ENCODE peak calls at places on chromosome 1, in eight cellular contexts. H, O, E, K, Q, W, V and L are unnamed samples.

GRCh38 chr1:52474807-52475206 is 70.4 kb downstream of the PRPF38A start:
- DNase-seq in H (no peak), O (no peak), E (no peak), K (no peak), Q (no peak), W (no peak), V (no peak), L (no peak)

GRCh38 chr1:18411321-18411720 is 69.4 kb upstream of the KLHDC7A start:
- DNase-seq in H (no peak), O (no peak), E (no peak), K (no peak), Q (no peak), W (no peak), V (no peak), L (no peak)

GRCh38 chr1:172286629-172287076 is 133.8 kb upstream of the C1orf105 start:
- DNase-seq in H (no peak), O (no peak), E (no peak), K (peak; percentile 94), Q (peak; percentile 86), W (peak; percentile 42), V (peak; percentile 37), L (peak; percentile 59)

GRCh38 chr1:228345201-228345930 is 61.3 kb downstream of the TRIM11 start:
- DNase-seq in H (peak; percentile 11), O (no peak), E (no peak), K (no peak), Q (no peak), W (peak; percentile 14), V (no peak), L (no peak)

GRCh38 chr1:163656367-163656766 is 334.6 kb downstream of the NUF2 start:
- DNase-seq in H (no peak), O (no peak), E (no peak), K (no peak), Q (no peak), W (no peak), V (no peak), L (no peak)

GRCh38 chr1:79815115-79815514 is 808.6 kb upstream of the ADGRL4 start:
- DNase-seq in H (no peak), O (no peak), E (no peak), K (no peak), Q (no peak), W (no peak), V (no peak), L (no peak)

GRCh38 chr1:47448462-47449233 is 10.8 kb downstream of the FOXD2 start:
- DNase-seq in H (no peak), O (no peak), E (no peak), K (no peak), Q (no peak), W (no peak), V (no peak), L (no peak)

GRCh38 chr1:20160034-20160433 is 20.9 kb downstream of the PLA2G2F start:
- DNase-seq in H (no peak), O (no peak), E (no peak), K (peak; percentile 14), Q (no peak), W (no peak), V (no peak), L (no peak)

DNA sequence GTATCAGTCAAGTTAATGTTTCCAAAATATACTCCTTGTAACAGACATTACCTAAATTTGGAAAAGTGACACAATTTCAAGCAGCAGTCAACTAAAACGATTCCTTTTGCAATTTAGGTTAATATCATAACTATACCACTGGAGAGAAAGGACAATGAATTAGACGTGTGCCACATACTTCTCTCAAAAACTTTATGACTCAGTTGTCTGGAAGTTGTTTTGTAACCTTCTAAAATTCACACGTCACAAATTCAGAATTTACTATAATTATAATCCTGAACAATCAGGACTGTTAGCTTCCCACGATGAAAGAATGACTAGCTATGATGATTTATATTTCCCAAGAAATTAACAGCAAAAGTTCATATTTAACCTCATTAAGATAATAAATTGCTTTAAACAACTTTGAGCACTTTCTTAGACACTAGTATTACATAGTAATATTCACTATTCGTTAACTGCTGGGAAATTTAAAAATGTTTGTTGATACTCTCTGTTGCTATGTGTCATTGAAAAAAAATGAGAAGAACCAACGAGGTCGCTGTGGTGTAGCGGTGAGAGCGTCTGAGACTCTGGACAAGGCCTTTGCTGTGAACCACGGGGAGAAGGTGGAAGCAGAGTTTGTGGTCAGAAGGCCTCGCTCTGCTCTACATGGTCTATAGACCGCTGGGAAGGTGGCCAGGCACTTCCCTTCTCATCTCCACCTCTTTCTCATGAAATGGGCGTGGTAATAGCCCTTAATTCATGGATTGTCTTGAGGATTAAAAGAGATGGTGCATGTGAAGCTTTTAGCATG is 27.9 kb upstream of the BATF3 start:
- DNase-seq in H (no peak), O (no peak), E (no peak), K (peak; percentile 58), Q (peak; percentile 54), W (no peak), V (no peak), L (peak; percentile 20)
- H3K27ac ChIP-seq in H (no peak overlapping the region), O (no peak overlapping the region), E (no peak overlapping the region), K (no peak overlapping the region), Q (no peak overlapping the region), W (no peak overlapping the region), V (no peak overlapping the region), L (no peak overlapping the region)

GRCh38 chr1:17143760-17144159 is 24.5 kb upstream of the PADI2 start:
- DNase-seq in H (no peak), O (no peak), E (no peak), K (no peak), Q (no peak), W (no peak), V (no peak), L (no peak)

GRCh38 chr1:17149771-17150170 is 30.5 kb upstream of the PADI2 start:
- DNase-seq in H (no peak), O (no peak), E (no peak), K (no peak), Q (no peak), W (no peak), V (no peak), L (no peak)

GRCh38 chr1:17148950-17149608 is 29.8 kb upstream of the PADI2 start:
- DNase-seq in H (no peak), O (no peak), E (peak; percentile 58), K (peak; percentile 53), Q (no peak), W (no peak), V (no peak), L (no peak)
- H3K27ac ChIP-seq in H (no peak overlapping the region), O (no peak overlapping the region), E (no peak overlapping the region), K (no peak overlapping the region), Q (no peak overlapping the region), W (no peak overlapping the region), V (no peak overlapping the region), L (no peak overlapping the region)

GRCh38 chr1:197958438-197958837 is 41.3 kb downstream of the LHX9 start:
- DNase-seq in H (no peak), O (no peak), E (no peak), K (no peak), Q (no peak), W (no peak), V (no peak), L (no peak)

GRCh38 chr1:197951089-197951488 is 33.9 kb downstream of the LHX9 start:
- DNase-seq in H (no peak), O (no peak), E (no peak), K (no peak), Q (no peak), W (no peak), V (no peak), L (no peak)

GRCh38 chr1:197955486-197956394 is 38.6 kb downstream of the LHX9 start:
- DNase-seq in H (no peak), O (no peak), E (no peak), K (peak; percentile 88), Q (peak; percentile 65), W (no peak), V (no peak), L (no peak)

GRCh38 chr1:197951617-197952175 is 34.5 kb downstream of the LHX9 start:
- DNase-seq in H (no peak), O (no peak), E (no peak), K (no peak), Q (no peak), W (no peak), V (no peak), L (no peak)

DNA sequence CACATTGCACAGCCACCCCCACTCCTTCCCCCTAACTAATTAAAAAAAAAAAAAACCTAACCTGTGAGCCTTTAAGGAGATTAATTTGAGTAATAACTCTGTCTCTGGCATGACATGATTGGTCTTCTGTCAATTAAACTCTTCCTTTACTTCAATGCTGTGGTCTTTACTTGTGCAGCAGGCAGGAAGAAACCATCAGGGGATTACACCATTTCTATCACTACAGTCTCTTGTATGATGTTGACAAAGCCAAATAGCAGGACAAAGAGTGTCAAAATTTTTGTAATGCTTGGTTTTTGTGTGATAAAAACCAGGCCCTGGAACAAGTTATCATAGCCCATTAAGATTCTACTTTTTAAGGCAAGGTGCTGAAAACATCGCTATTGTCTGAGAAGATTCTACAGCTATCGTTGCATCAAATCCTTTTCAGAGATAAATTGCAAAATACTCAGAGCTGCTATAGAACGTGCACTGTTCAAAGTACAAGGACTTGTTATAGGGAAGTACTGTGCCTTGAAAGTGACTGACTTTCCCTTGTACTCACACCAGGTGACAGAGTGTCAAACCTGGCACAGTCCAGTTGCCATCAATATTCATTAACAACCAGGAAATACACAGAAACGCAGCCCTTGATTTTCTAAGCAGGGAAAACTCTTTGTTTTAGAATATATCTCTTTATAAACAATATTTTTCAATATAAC is 37.7 kb downstream of the LHX9 start:
- DNase-seq in H (no peak), O (no peak), E (no peak), K (peak; percentile 24), Q (no peak), W (no peak), V (no peak), L (no peak)
- H3K27ac ChIP-seq in H (no peak overlapping the region), O (no peak overlapping the region), E (no peak overlapping the region), K (no peak overlapping the region), Q (no peak overlapping the region), W (no peak overlapping the region), V (no peak overlapping the region), L (no peak overlapping the region)

GRCh38 chr1:53644496-53644895 is 94.5 kb downstream of the GLIS1 start:
- DNase-seq in H (no peak), O (peak; percentile 11), E (no peak), K (no peak), Q (no peak), W (no peak), V (no peak), L (no peak)

GRCh38 chr1:53643061-53643880 is 95.7 kb downstream of the GLIS1 start:
- DNase-seq in H (no peak), O (peak; percentile 21), E (no peak), K (no peak), Q (no peak), W (no peak), V (no peak), L (no peak)

GRCh38 chr1:53642607-53643006 is 96.4 kb downstream of the GLIS1 start:
- DNase-seq in H (no peak), O (peak; percentile 17), E (no peak), K (no peak), Q (no peak), W (no peak), V (no peak), L (no peak)

GRCh38 chr1:53644909-53645689 is 93.9 kb downstream of the GLIS1 start:
- DNase-seq in H (no peak), O (peak; percentile 20), E (no peak), K (peak; percentile 6), Q (peak; percentile 23), W (no peak), V (no peak), L (no peak)

DNA sequence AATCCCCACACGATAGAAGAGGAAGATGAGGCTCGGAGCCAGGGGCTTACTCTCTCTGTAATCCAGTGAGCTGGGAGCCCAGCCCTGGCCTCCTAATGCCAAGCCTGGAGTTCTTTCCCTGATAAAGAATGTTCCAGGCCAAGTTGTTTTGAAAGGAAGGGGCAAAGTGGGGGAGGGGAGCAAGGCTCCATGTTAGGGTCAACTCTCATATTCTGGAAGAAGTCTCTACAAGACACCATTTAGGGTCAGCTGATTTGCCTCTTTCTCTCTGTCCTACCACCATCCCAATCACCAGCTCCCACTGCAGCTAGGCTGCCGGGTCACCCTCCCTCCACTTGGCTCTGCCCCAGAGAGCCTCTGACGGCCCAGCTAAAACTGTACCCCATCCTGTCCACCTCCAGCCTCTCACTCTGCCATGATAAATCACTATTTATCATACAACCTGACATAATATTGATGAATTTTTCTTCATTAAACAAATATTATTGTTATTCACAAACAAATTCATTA is 95.0 kb downstream of the GLIS1 start:
- DNase-seq in H (no peak), O (peak; percentile 21), E (no peak), K (peak; percentile 8), Q (no peak), W (no peak), V (no peak), L (no peak)
- H3K27ac ChIP-seq in H (no peak overlapping the region), O (no peak overlapping the region), E (no peak overlapping the region), K (no peak overlapping the region), Q (no peak overlapping the region), W (no peak overlapping the region), V (no peak overlapping the region), L (no peak overlapping the region)